ENCODE peak calls at places on chromosome 14, in four cellular contexts. F is mesendoderm, P is IMR-90, R is H9. M is an unnamed sample.

GRCh38 chr14:106024983-106025604 is 498.7 kb downstream of the TMEM121 start:
- DNase-seq in F (no peak), P (no peak), R (no peak), M (no peak)

GRCh38 chr14:61671086-61671485 is 24.2 kb upstream of the HIF1A start:
- DNase-seq in F (no peak), P (no peak), R (no peak), M (no peak)

GRCh38 chr14:50937325-50937724 is 7.0 kb downstream of the PYGL start:
- DNase-seq in F (no peak), P (peak; percentile 80), R (no peak), M (no peak)

GRCh38 chr14:55136868-55137785 is 8.1 kb downstream of the LGALS3 start:
- DNase-seq in F (no peak), P (peak; percentile 88), R (no peak), M (no peak)

GRCh38 chr14:98953544-98954346 is 318.3 kb downstream of the BCL11B start:
- DNase-seq in F (no peak), P (no peak), R (peak; percentile 22), M (peak; percentile 35)

GRCh38 chr14:39558525-39558924 is 126.3 kb upstream of the FBXO33 start:
- DNase-seq in F (no peak), P (no peak), R (no peak), M (no peak)

GRCh38 chr14:38999949-39000348 is 103.1 kb downstream of the SEC23A start:
- DNase-seq in F (no peak), P (no peak), R (no peak), M (no peak)

GRCh38 chr14:103581954-103582703 is 19.4 kb downstream of the COA8 start:
- DNase-seq in F (no peak), P (no peak), R (peak; percentile 37), M (no peak)

GRCh38 chr14:70993931-70994330 is 86.7 kb downstream of the PCNX1 start:
- DNase-seq in F (no peak), P (no peak), R (no peak), M (no peak)

GRCh38 chr14:74973003-74973614 is 17.7 kb upstream of the PGF start:
- DNase-seq in F (no peak), P (peak; percentile 44), R (no peak), M (no peak)

GRCh38 chr14:70808402-70809237 is 693 bp downstream of the MAP3K9 start:
- DNase-seq in F (peak; percentile 37), P (no peak), R (peak; percentile 67), M (no peak)

GRCh38 chr14:96888593-96888992 is 91.4 kb downstream of the VRK1 start:
- DNase-seq in F (peak; percentile 57), P (no peak), R (no peak), M (no peak)

GRCh38 chr14:63604626-63605025 is 37.0 kb downstream of the WDR89 start:
- DNase-seq in F (no peak), P (no peak), R (no peak), M (no peak)

GRCh38 chr14:37142835-37143499 is 29.4 kb downstream of the SLC25A21 start:
- DNase-seq in F (peak; percentile 72), P (peak; percentile 72), R (no peak), M (no peak)

GRCh38 chr14:72543325-72543724 is 350.6 kb downstream of the DPF3 start:
- DNase-seq in F (no peak), P (peak; percentile 57), R (no peak), M (no peak)

GRCh38 chr14:88975926-88976325 is 151.5 kb downstream of the TTC8 start:
- DNase-seq in F (no peak), P (no peak), R (no peak), M (no peak)

GRCh38 chr14:103561381-103562134 is 899 bp downstream of the BAG5 start:
- DNase-seq in F (peak; percentile 72), P (peak; percentile 49), R (peak; percentile 47), M (no peak)

GRCh38 chr14:95850429-95850828 is 26.2 kb upstream of the TUNAR start:
- DNase-seq in F (no peak), P (no peak), R (no peak), M (no peak)

GRCh38 chr14:72638021-72638420 is 255.9 kb downstream of the DPF3 start:
- DNase-seq in F (no peak), P (peak; percentile 95), R (no peak), M (no peak)

GRCh38 chr14:21860172-21860571 is 186.6 kb upstream of the OR4E1 start:
- DNase-seq in F (peak; percentile 75), P (no peak), R (peak; percentile 57), M (peak; percentile 67)

DNA sequence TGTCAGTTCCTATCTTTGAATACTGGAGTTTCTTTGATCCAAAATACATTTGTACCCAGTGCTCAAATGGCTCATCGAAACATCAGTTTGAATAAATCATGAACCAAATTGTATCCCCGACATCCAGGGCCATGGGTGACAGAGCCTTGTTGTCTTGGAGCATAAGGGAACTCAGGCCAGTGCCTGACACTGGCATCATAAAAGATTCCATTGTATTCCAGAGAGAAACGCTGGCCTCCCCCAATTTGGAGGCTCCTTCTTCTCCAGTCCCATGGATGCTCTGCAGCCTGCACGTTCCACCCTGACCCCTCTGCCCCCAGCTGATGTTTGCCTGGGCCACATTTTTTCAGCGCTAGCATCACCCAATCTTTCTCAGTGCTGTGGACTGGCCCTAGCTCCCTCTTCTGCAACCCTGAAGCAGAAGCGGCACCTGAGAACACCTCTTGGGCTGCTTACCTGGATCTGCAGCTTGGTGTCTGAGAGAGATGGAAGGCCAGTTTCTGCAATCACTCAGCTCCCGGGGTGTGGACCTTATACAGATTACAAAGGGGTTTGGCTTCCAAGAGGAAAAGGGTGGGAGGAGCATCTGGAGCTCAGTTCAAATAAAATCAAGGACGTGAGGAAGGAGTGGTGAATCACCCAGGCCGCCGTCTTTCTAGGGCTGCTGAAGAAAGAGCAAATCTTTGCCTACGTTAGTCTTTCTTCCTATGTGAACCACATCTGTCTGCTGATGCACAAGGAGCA is at the start of gene RNASE1:
- DNase-seq in F (peak; percentile 46), P (no peak), R (no peak), M (no peak)
- H2BK15ac ChIP-seq in F (no peak within 1 kb of the TSS), P (no peak within 1 kb of the TSS), R (no peak within 1 kb of the TSS), M (no peak within 1 kb of the TSS)

DNA sequence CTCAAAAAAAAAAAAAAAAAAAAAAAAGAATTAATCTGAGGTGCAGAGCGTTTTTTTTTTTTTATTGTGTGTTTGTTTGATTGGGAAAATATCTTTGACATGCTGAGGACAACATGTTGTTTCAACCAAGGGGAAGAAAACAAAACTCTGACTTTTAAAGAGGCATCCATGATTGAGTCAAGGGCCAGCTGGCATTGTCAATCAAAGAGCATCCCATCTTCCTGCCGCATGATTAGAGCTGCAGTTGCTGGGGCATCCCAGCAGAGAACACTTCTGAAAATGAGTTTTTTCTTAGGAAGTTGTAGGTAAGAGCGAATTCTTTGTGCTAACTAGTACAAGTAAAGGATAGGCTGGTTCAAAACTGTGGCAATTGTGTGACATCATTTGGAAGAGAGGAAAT is 200.9 kb upstream of the DAAM1 start:
- DNase-seq in F (no peak), P (no peak), R (no peak), M (no peak)
- H4K5ac ChIP-seq in F (no peak overlapping the region), P (no peak overlapping the region), R (no peak overlapping the region), M (no peak overlapping the region)

GRCh38 chr14:44782775-44783238 is 178.9 kb downstream of the KLHL28 start:
- DNase-seq in F (no peak), P (peak; percentile 80), R (no peak), M (no peak)

GRCh38 chr14:44785096-44785495 is 176.7 kb downstream of the KLHL28 start:
- DNase-seq in F (no peak), P (peak; percentile 11), R (no peak), M (no peak)

GRCh38 chr14:44783899-44784298 is 177.8 kb downstream of the KLHL28 start:
- DNase-seq in F (no peak), P (no peak), R (no peak), M (no peak)

GRCh38 chr14:44791730-44792129 is 170.0 kb downstream of the KLHL28 start:
- DNase-seq in F (no peak), P (peak; percentile 62), R (no peak), M (no peak)

GRCh38 chr14:44788612-44789011 is 173.1 kb downstream of the KLHL28 start:
- DNase-seq in F (no peak), P (peak; percentile 12), R (no peak), M (no peak)
- H2BK15ac ChIP-seq in F (no peak overlapping the region), P (no peak overlapping the region), R (no peak overlapping the region), M (no peak overlapping the region)

GRCh38 chr14:101877766-101878165 is 86.6 kb upstream of the DYNC1H1 start:
- DNase-seq in F (no peak), P (no peak), R (no peak), M (no peak)
- H4K5ac ChIP-seq in F (no peak overlapping the region), P (no peak overlapping the region), R (no peak overlapping the region), M (no peak overlapping the region)

GRCh38 chr14:52013984-52014600 is 24.7 kb downstream of the RTRAF start:
- DNase-seq in F (peak; percentile 67), P (no peak), R (peak; percentile 69), M (peak; percentile 74)
- H2BK15ac ChIP-seq in F (no peak overlapping the region), P (no peak overlapping the region), R (no peak overlapping the region), M (no peak overlapping the region)

DNA sequence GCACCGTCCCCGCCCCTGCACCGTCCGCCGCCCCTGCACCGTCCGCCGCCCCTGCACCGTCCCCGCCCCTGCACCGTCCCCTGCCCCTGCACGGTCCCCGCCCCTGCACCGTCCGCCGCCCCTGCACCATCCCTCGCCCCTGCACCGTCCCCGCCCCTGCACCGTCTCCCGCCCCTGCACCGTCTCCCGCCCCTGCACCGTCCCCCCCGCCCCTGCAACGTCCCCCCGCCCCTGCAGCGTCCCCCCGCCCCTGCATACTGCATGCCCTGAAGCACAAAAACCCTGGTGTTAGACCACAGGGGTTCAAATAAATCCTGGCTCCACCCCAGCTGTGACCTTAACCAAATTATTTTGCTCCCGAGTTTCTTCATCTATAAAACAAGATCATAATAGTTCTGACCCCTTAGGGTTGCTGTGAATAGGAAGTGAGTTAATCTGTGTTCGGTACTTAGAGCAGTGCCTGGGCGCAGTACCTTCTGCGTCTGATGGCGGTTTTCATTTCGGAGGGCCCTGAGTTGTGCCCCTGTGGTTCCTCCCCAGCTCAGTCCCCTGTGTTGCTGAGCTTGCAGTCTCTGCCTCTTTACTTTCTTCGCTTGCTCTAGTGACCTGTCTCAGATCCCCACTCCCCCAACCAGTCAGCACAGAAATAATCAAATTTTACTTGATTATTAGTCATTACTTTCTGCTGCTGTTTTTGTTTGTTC is 38.2 kb downstream of the ESRRB start:
- DNase-seq in F (no peak), P (no peak), R (peak; percentile 52), M (no peak)
- H4K5ac ChIP-seq in F (no peak overlapping the region), P (no peak overlapping the region), R (no peak overlapping the region), M (no peak overlapping the region)

GRCh38 chr14:100748944-100749343 is 22.3 kb downstream of the DLK1 start:
- DNase-seq in F (no peak), P (no peak), R (peak; percentile 33), M (no peak)

GRCh38 chr14:100747736-100748135 is 21.0 kb downstream of the DLK1 start:
- DNase-seq in F (no peak), P (no peak), R (peak; percentile 10), M (no peak)

GRCh38 chr14:100746326-100746725 is 19.6 kb downstream of the DLK1 start:
- DNase-seq in F (no peak), P (no peak), R (no peak), M (no peak)

GRCh38 chr14:100748403-100748802 is 21.7 kb downstream of the DLK1 start:
- DNase-seq in F (no peak), P (no peak), R (peak; percentile 5), M (no peak)

DNA sequence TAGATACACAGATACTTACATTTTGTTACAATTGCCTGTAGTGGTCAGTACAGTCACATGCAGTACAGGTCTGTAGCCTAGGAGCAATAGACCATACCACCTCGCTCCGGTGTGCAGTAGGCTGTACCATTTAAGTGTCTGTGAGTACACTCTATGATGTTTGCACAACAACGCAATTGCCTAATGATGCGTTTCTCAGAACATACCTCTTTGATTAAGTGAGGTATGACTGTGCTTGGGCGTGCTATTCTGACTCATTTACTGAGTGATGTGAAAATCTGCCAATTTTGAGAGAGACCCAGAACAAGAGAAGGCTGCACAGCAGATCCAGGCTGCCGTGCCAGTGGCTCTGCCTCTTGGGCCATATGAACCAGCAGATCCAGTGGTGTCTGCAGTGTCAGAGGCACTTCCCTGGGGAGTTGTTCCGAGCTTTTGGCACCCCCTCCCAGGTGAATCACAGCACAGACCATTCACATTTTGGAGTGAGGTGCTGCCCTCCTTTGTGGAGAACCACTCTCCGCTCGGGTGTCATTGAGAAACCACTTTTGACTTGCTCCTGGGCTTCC is 20.4 kb downstream of the DLK1 start:
- DNase-seq in F (no peak), P (peak; percentile 92), R (peak; percentile 8), M (no peak)
- H2BK15ac ChIP-seq in F (no peak overlapping the region), P (no peak overlapping the region), R (no peak overlapping the region), M (peak overlapping the region; percentile 14)